ENCODE peak calls at places on chromosomes 1 and 21, in seven cellular contexts. Q is BJ, R is astrocyte, F is GM06990, Z is body of pancreas, V is fibroblast of lung, N is tibial nerve. H is an unnamed sample.

GRCh38 chr1:62342270-62342669 is 23.0 kb upstream of the KANK4 start:
- DNase-seq in Q (no peak), R (no peak), F (no peak), Z (no peak), V (no peak), N (no peak), H (no peak)

GRCh38 chr1:33332357-33332789 is 11.5 kb upstream of the A3GALT2 start:
- DNase-seq in Q (no peak), R (peak; percentile 73), F (no peak), Z (no peak), V (peak; percentile 77), N (no peak), H (no peak)

GRCh38 chr1:154141240-154141639 is 13.6 kb downstream of the NUP210L start:
- DNase-seq in Q (peak; percentile 23), R (peak; percentile 24), F (no peak), Z (no peak), V (peak; percentile 42), N (no peak), H (no peak)

GRCh38 chr1:115275216-115275615 is 62.8 kb downstream of the NGF start:
- DNase-seq in Q (no peak), R (no peak), F (no peak), Z (no peak), V (no peak), N (no peak), H (no peak)

GRCh38 chr1:115874929-115875328 is 34.0 kb upstream of the NHLH2 start:
- DNase-seq in Q (no peak), R (peak; percentile 15), F (no peak), Z (no peak), V (peak; percentile 32), N (no peak), H (no peak)

GRCh38 chr1:55364216-55364615 is 149.1 kb upstream of the USP24 start:
- DNase-seq in Q (no peak), R (no peak), F (no peak), Z (no peak), V (no peak), N (no peak), H (no peak)

GRCh38 chr1:21855257-21856096 is 43.4 kb downstream of the LDLRAD2 start:
- DNase-seq in Q (no peak), R (no peak), F (no peak), Z (no peak), V (no peak), N (no peak), H (no peak)

GRCh38 chr1:17550684-17551584 is 11.4 kb downstream of the ARHGEF10L start:
- DNase-seq in Q (no peak), R (no peak), F (no peak), Z (no peak), V (peak; percentile 36), N (no peak), H (no peak)

GRCh38 chr21:17250651-17251294 is 262.1 kb upstream of the CXADR start:
- DNase-seq in Q (no peak), R (peak; percentile 3), F (no peak), Z (no peak), V (peak; percentile 6), N (no peak), H (no peak)

GRCh38 chr1:236844499-236845271 is 49.6 kb downstream of the MTR start:
- DNase-seq in Q (peak; percentile 37), R (peak; percentile 48), F (no peak), Z (no peak), V (peak; percentile 52), N (no peak), H (no peak)

GRCh38 chr1:162626089-162626488 is 6.2 kb upstream of the DDR2 start:
- DNase-seq in Q (no peak), R (no peak), F (no peak), Z (no peak), V (no peak), N (no peak), H (no peak)

GRCh38 chr1:20604678-20605077 is 15.8 kb downstream of the CDA start:
- DNase-seq in Q (no peak), R (no peak), F (no peak), Z (no peak), V (peak; percentile 20), N (no peak), H (no peak)

GRCh38 chr1:39269791-39270342 is 65.4 kb downstream of the MACF1 start:
- DNase-seq in Q (peak; percentile 37), R (no peak), F (peak; percentile 83), Z (no peak), V (no peak), N (peak; percentile 68), H (peak; percentile 79)

GRCh38 chr1:72442251-72442650 is 159.9 kb upstream of the NEGR1 start:
- DNase-seq in Q (no peak), R (peak; percentile 46), F (no peak), Z (no peak), V (peak; percentile 59), N (no peak), H (no peak)

GRCh38 chr1:16628361-16629111 is 15.2 kb upstream of the NBPF1 start:
- DNase-seq in Q (no peak), R (no peak), F (no peak), Z (no peak), V (no peak), N (no peak), H (no peak)

GRCh38 chr1:94599090-94599813 is 57.7 kb upstream of the F3 start:
- DNase-seq in Q (no peak), R (no peak), F (no peak), Z (no peak), V (no peak), N (peak; percentile 50), H (no peak)

GRCh38 chr21:41631564-41632461 is 123.9 kb upstream of the TMPRSS2 start:
- DNase-seq in Q (no peak), R (peak; percentile 35), F (no peak), Z (peak; percentile 41), V (peak; percentile 53), N (no peak), H (no peak)

GRCh38 chr1:21904725-21905520 is 32.2 kb downstream of the HSPG2 start:
- DNase-seq in Q (no peak), R (peak; percentile 97), F (no peak), Z (peak; percentile 87), V (peak; percentile 97), N (no peak), H (no peak)

GRCh38 chr1:77605246-77606026 is 77.0 kb downstream of the ZZZ3 start:
- DNase-seq in Q (peak; percentile 7), R (peak; percentile 77), F (no peak), Z (peak; percentile 26), V (peak; percentile 80), N (peak; percentile 74), H (no peak)

GRCh38 chr1:30779294-30780071 is 21.9 kb upstream of the LAPTM5 start:
- DNase-seq in Q (peak; percentile 15), R (no peak), F (peak; percentile 88), Z (peak; percentile 83), V (peak; percentile 40), N (peak; percentile 96), H (no peak)

GRCh38 chr1:15187175-15187810 is 33.7 kb downstream of the TMEM51 start:
- DNase-seq in Q (no peak), R (no peak), F (no peak), Z (no peak), V (no peak), N (no peak), H (no peak)

DNA sequence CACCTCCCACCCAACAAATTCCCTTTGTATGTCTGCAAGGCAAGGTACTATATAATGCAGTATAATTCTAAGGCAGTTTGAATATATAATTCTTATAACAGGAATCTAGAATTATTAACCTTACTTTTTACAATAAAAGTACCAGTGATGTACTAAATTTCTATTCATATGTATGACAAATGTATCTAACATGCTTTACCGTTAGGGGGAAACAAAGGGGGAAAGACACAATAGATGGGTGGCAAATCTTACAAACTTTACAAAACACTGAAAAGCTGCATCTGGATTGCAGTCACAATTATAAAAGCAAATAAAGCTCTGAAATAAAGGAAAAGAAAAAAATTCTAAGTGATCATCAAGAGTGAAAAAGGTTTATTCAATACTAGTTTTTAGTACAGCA is 2.3 kb downstream of the PIK3R3 start:
- DNase-seq in Q (no peak), R (no peak), F (no peak), Z (no peak), V (no peak), N (no peak), H (no peak)
- TF ChIP-seq CTCF in Q (no peak), R (peak; percentile 14), F (peak; percentile 15), Z (no peak), V (no peak), N (no peak), H (peak; percentile 7)

DNA sequence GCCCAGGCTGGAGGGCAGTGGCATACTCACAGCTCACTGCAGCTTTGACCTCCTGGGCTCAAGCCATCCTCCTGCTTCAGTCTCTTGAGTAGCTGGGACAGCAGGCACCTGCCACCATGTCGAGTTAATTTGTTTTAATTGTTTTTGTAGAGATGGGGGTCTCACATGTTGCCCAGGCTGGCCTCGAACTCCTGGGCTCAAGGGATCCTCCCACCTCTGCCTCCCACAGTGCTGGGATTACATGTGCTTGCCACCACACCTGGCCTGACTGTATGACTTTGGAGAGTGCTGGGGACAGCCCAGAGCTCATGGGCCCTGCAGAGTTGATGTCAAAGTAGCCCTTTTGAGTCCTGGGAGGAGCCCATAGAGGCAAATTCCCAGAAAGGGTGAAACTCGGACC is 1.8 kb downstream of the OBSCN start:
- DNase-seq in Q (no peak), R (no peak), F (no peak), Z (no peak), V (no peak), N (no peak), H (no peak)
- H3K4me3 ChIP-seq in Q (no peak overlapping the region), R (no peak overlapping the region), F (no peak overlapping the region), Z (no peak overlapping the region), V (no peak overlapping the region), N (no peak overlapping the region), H (no peak overlapping the region)

DNA sequence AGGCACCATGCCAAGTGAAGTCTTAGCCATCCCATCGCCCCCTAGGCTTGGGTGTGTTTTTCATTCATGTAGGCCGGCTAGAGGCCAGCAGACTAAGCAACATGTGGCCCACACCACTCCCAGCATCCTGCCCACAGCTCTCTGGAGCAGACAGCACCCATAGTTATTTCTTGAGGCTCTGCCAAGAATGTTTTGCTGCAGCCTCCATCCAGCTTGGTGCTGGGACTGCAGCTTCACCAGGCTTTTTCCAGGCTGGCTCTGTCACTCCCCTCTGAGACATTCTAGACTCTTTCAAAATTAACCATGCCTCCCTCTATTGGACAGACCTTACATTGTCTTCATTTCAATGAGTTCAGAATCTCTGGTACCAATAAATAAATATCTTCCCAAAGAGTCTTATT is 104.2 kb downstream of the DUSP10 start:
- DNase-seq in Q (no peak), R (no peak), F (no peak), Z (no peak), V (peak; percentile 27), N (no peak), H (no peak)
- TF ChIP-seq CTCF in Q (peak; percentile 26), R (no peak), F (no peak), Z (no peak), V (no peak), N (peak; percentile 11), H (no peak)

DNA sequence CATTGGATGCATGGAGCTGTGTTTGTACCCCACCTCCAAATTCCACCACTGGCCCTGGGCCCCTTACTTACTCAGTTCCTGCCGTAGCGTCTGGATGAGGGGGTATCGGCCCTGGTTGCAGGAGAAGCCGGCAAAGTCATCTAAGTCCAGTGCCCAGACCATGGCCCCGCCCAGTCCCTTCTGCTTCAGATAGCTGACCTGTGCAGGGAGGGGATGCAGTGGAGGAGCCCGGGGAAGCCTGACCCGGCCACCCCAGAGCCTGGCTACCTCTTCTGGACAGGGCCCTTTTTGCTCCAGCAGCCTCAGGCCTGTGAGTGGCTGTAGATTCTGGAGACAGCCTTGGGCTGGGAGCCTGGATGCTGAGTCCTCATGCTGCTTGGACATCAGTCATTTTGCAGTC is 11.8 kb downstream of the CHIT1 start:
- DNase-seq in Q (no peak), R (no peak), F (no peak), Z (no peak), V (no peak), N (no peak), H (no peak)
- H3K4me3 ChIP-seq in Q (no peak overlapping the region), R (no peak overlapping the region), F (no peak overlapping the region), Z (no peak overlapping the region), V (no peak overlapping the region), N (no peak overlapping the region), H (no peak overlapping the region)

H was measured in GM12864.